ENCODE peak calls at places on chromosomes 3 and 15, in five cellular contexts. E is GM23248, S is H9, N is right lobe of liver, P is right cardiac atrium. O is an unnamed sample. For H3K4me1, the result is how much of the 10 kb centered on the place peaks cover.

GRCh38 chr3:87969620-87970019 is 89.2 kb downstream of the CGGBP1 start:
- DNase-seq in E (no peak), S (no peak), N (no peak), P (no peak), O (no peak)

GRCh38 chr3:188370081-188370830 is 216.3 kb downstream of the LPP start:
- DNase-seq in E (no peak), S (no peak), N (no peak), P (no peak), O (no peak)

GRCh38 chr3:100400424-100400781 is 486 bp downstream of the TOMM70 start:
- DNase-seq in E (peak), S (no peak), N (no peak), P (no peak), O (no peak)

GRCh38 chr3:72490688-72491430 is 357.4 kb downstream of the SHQ1 start:
- DNase-seq in E (no peak), S (peak), N (no peak), P (no peak), O (no peak)

GRCh38 chr3:148077318-148077923 is 620.3 kb upstream of the AGTR1 start:
- DNase-seq in E (peak), S (no peak), N (no peak), P (no peak), O (no peak)

GRCh38 chr3:150830094-150830681 is 67.2 kb upstream of the SIAH2 start:
- DNase-seq in E (peak), S (peak), N (no peak), P (no peak), O (no peak)

GRCh38 chr3:157393076-157393475 is 43.6 kb upstream of the PTX3 start:
- DNase-seq in E (peak), S (no peak), N (no peak), P (no peak), O (no peak)

GRCh38 chr3:130849111-130849552 is 44.8 kb upstream of the ATP2C1 start:
- DNase-seq in E (no peak), S (no peak), N (no peak), P (no peak), O (peak)

GRCh38 chr3:5278666-5279065 is 91.2 kb downstream of the EDEM1 start:
- DNase-seq in E (no peak), S (no peak), N (no peak), P (no peak), O (no peak)

GRCh38 chr3:5357089-5357488 is 169.6 kb downstream of the EDEM1 start:
- DNase-seq in E (no peak), S (no peak), N (no peak), P (no peak), O (no peak)

GRCh38 chr3:193975072-193975535 is 160.8 kb upstream of the HES1 start:
- DNase-seq in E (no peak), S (peak), N (no peak), P (no peak), O (peak)

GRCh38 chr3:167406876-167407492 is 26.9 kb upstream of the ZBBX start:
- DNase-seq in E (peak), S (peak), N (no peak), P (peak), O (peak)

GRCh38 chr3:27616031-27616430 is 106.1 kb downstream of the EOMES start:
- DNase-seq in E (no peak), S (no peak), N (no peak), P (no peak), O (no peak)

GRCh38 chr15:51735611-51736010 is 1.8 kb downstream of the LYSMD2 start:
- DNase-seq in E (no peak), S (no peak), N (no peak), P (no peak), O (no peak)

GRCh38 chr3:31968927-31969418 is 12.1 kb downstream of the OSBPL10 start:
- DNase-seq in E (peak), S (no peak), N (no peak), P (no peak), O (no peak)

GRCh38 chr15:80163897-80164296 is 11.1 kb downstream of the FAH start:
- DNase-seq in E (no peak), S (no peak), N (no peak), P (no peak), O (no peak)

GRCh38 chr3:63462732-63463131 is 184.6 kb downstream of the SYNPR start:
- DNase-seq in E (no peak), S (no peak), N (no peak), P (no peak), O (no peak)

GRCh38 chr3:184491011-184491576 is 70.5 kb upstream of the EPHB3 start:
- DNase-seq in E (peak), S (peak), N (no peak), P (no peak), O (peak)

GRCh38 chr3:66744986-66745385 is 244.2 kb upstream of the LRIG1 start:
- DNase-seq in E (no peak), S (no peak), N (no peak), P (no peak), O (no peak)

GRCh38 chr3:9201895-9202294 is 47.6 kb downstream of the SRGAP3 start:
- DNase-seq in E (no peak), S (no peak), N (no peak), P (no peak), O (no peak)

GRCh38 chr15:92021765-92022164 is 168.3 kb downstream of the SLCO3A1 start:
- DNase-seq in E (no peak), S (no peak), N (no peak), P (no peak), O (no peak)

GRCh38 chr15:101064795-101065569 is 145.8 kb downstream of the LRRK1 start:
- DNase-seq in E (no peak), S (no peak), N (peak), P (no peak), O (no peak)

GRCh38 chr3:43737001-43737440 is 46.3 kb downstream of the ABHD5 start:
- DNase-seq in E (peak), S (peak), N (no peak), P (no peak), O (no peak)

GRCh38 chr15:74302821-74303359 is 64.6 kb downstream of the CYP11A1 start:
- DNase-seq in E (peak), S (peak), N (no peak), P (peak), O (no peak)

GRCh38 chr3:31448035-31448881 is 84.5 kb upstream of the STT3B start:
- DNase-seq in E (peak), S (peak), N (peak), P (no peak), O (peak)

GRCh38 chr3:156630081-156630772 is 44.2 kb upstream of the TIPARP start:
- DNase-seq in E (peak), S (no peak), N (no peak), P (no peak), O (no peak)

GRCh38 chr3:39273119-39273518 is 6.7 kb downstream of the CX3CR1 start:
- DNase-seq in E (no peak), S (no peak), N (no peak), P (no peak), O (no peak)
- H3K4me1 ChIP-seq in E (under half), S (under half), N (under half), P (under half), O (under half)

GRCh38 chr3:179177611-179178010 is 29.5 kb downstream of the PIK3CA start:
- DNase-seq in E (no peak), S (no peak), N (no peak), P (no peak), O (no peak)

GRCh38 chr3:179181993-179182551 is 33.9 kb downstream of the PIK3CA start:
- DNase-seq in E (peak), S (no peak), N (no peak), P (no peak), O (no peak)

GRCh38 chr3:179181021-179181472 is 32.9 kb downstream of the PIK3CA start:
- DNase-seq in E (peak), S (no peak), N (no peak), P (no peak), O (no peak)

GRCh38 chr3:179179979-179180758 is 32.0 kb downstream of the PIK3CA start:
- DNase-seq in E (peak), S (no peak), N (no peak), P (no peak), O (no peak)

GRCh38 chr3:179179256-179179655 is 31.1 kb downstream of the PIK3CA start:
- DNase-seq in E (no peak), S (no peak), N (no peak), P (no peak), O (no peak)
- H3K4me1 ChIP-seq in E (under half), S (under half), N (under half), P (under half), O (under half)

GRCh38 chr3:129559565-129560079 is 16.6 kb downstream of the H1-8 start:
- DNase-seq in E (no peak), S (no peak), N (no peak), P (peak), O (no peak)
- H3K4me1 ChIP-seq in E (under half), S (under half), N (under half), P (under half), O (under half)

GRCh38 chr3:112775011-112775742 is 71.5 kb downstream of the CD200R1L start:
- DNase-seq in E (peak), S (no peak), N (no peak), P (peak), O (no peak)
- H3K4me1 ChIP-seq in E (half or more), S (under half), N (under half), P (under half), O (under half)

DNA sequence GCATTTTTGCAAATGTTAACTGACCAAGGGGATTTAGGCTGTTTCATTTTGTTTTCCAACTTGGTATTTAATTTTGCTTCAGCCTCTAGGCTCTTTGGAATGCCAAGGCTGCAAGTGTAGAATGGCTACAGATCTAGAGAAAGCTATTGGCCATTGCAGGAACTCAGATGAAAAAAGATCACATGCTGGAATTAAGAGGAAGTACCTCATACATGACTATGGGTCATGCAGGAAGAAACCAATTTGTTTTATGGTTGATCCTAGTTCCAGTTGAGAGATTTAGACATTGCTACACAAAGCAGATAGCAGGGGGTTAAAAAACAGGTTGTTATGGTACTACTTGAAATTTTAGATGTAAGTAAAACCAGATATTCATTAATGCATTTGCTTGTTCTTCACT is 12.7 kb upstream of the CLDN16 start:
- DNase-seq in E (no peak), S (no peak), N (no peak), P (no peak), O (no peak)
- H3K4me1 ChIP-seq in E (under half), S (under half), N (under half), P (under half), O (under half)

GRCh38 chr15:78951841-78952238 is 7.0 kb upstream of the CTSH start:
- DNase-seq in E (no peak), S (no peak), N (no peak), P (no peak), O (peak)
- H3K4me1 ChIP-seq in E (under half), S (under half), N (under half), P (under half), O (under half)

DNA sequence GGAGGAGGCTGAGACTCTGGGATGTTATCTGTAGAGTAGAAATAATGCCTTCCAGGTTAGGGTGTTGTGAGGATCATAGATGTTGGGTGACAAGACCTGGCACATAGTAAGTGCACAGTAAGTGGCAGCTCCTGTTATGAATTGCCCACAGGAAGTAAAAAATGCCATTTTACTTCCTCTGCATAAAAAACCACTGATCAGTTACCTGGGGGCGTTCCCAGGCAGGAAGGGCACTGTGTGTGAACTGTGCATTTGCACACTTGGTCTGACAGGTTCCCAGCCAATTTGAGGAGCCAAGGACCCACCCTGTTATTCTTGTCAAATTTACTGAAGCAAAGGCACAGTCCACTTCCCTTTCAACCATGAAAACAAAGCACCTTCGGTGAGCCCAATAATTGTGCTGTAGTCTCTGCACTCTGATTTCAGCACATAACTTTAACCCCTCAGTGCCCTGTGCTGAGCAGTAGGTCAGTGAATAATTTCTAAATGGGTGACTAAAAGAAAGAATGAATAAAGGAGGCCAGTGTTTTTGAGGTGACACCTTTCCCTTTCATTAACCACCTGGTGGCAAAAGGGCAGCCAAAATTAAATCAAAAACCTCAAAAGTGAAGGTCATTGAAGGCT is 85.8 kb upstream of the ARHGEF3 start:
- DNase-seq in E (no peak), S (no peak), N (no peak), P (no peak), O (no peak)
- H3K4me1 ChIP-seq in E (under half), S (under half), N (under half), P (under half), O (under half)

GRCh38 chr3:185658504-185658912 is 72.4 kb downstream of the SENP2 start:
- DNase-seq in E (peak), S (no peak), N (no peak), P (peak), O (no peak)
- H3K4me1 ChIP-seq in E (under half), S (under half), N (under half), P (under half), O (under half)

GRCh38 chr15:47409038-47409437 is 308.3 kb upstream of the SEMA6D start:
- DNase-seq in E (no peak), S (no peak), N (no peak), P (no peak), O (no peak)
- H3K4me1 ChIP-seq in E (under half), S (under half), N (under half), P (under half), O (under half)

O was measured in pancreas.